ENCODE peak calls at places on chromosome 2, in seven cellular contexts. M is stimulated activated CD4-positive, alpha-beta T cell treated with anti-CD3 and anti-CD28 coated beads, TNF-alpha, amount 100 ng/mL, for 48 hours; Y is D341Med; B is stimulated activated CD8-positive, alpha-beta memory T cell treated with anti-CD3 and anti-CD28 coated beads, Interleukin-7, amount 100 ng/mL, for 24 hours; N is NAMALWA; J is GM19239; O is central memory CD4-positive, alpha-beta T cell. T is an unnamed sample.

GRCh38 chr2:105337122-105338019 is at the start of gene C2orf49:
- DNase-seq in O (peak; percentile 90), M (peak; percentile 79), J (peak; percentile 65), B (peak; percentile 85), Y (peak; percentile 92), N (peak; percentile 95), T (peak; percentile 87)

GRCh38 chr2:100367163-100367562 is 44.9 kb upstream of the LONRF2 start:
- DNase-seq in O (no peak), N (no peak), M (no peak), B (no peak), Y (no peak), J (no peak), T (no peak)

GRCh38 chr2:58106896-58107295 is 60.3 kb downstream of the VRK2 start:
- DNase-seq in M (no peak), J (no peak), Y (no peak), N (no peak), O (no peak), B (no peak), T (no peak)

GRCh38 chr2:208227581-208228232 is 27.2 kb downstream of the IDH1 start:
- DNase-seq in O (no peak), J (no peak), N (no peak), B (no peak), Y (no peak), M (no peak), T (no peak)

GRCh38 chr2:105037572-105038382 is at the start of gene MRPS9:
- DNase-seq in N (peak; percentile 98), O (peak; percentile 96), Y (peak; percentile 95), J (peak; percentile 80), B (peak; percentile 97), M (peak; percentile 97), T (peak; percentile 85)

GRCh38 chr2:42424033-42424432 is 63.0 kb upstream of the COX7A2L start:
- DNase-seq in Y (no peak), J (no peak), N (no peak), B (no peak), O (no peak), M (no peak), T (no peak)

GRCh38 chr2:28688784-28689183 is 62.8 kb upstream of the PPP1CB start:
- DNase-seq in O (no peak), J (no peak), Y (no peak), M (no peak), B (no peak), N (no peak), T (no peak)

GRCh38 chr2:240524963-240525718 is 32.6 kb downstream of the ANKMY1 start:
- DNase-seq in M (no peak), O (no peak), J (no peak), B (no peak), N (no peak), Y (no peak), T (peak; percentile 14)

GRCh38 chr2:9970386-9971044 is 19.0 kb downstream of the GRHL1 start:
- DNase-seq in Y (peak; percentile 62), M (no peak), B (no peak), O (no peak), J (no peak), N (no peak), T (no peak)

GRCh38 chr2:234955971-234956509 is 4.2 kb downstream of the SH3BP4 start:
- DNase-seq in M (no peak), J (no peak), N (no peak), B (no peak), Y (peak; percentile 22), O (no peak), T (no peak)

GRCh38 chr2:10091182-10091932 is 11.1 kb upstream of the CYS1 start:
- DNase-seq in O (no peak), J (no peak), N (no peak), Y (no peak), B (no peak), M (no peak), T (no peak)

GRCh38 chr2:10721344-10722251 is at the start of gene ATP6V1C2:
- DNase-seq in J (peak; percentile 71), B (no peak), Y (peak; percentile 81), O (no peak), N (peak; percentile 56), M (no peak), T (peak; percentile 36)

GRCh38 chr2:236369606-236370005 is 105.4 kb upstream of the ASB18 start:
- DNase-seq in B (no peak), Y (no peak), J (no peak), M (no peak), O (no peak), N (no peak), T (peak; percentile 17)

GRCh38 chr2:241502281-241502680 is 6.1 kb downstream of the STK25 start:
- DNase-seq in J (no peak), N (no peak), Y (no peak), O (no peak), B (no peak), M (no peak), T (no peak)

GRCh38 chr2:96115631-96116423 is 544 bp downstream of the ADRA2B start:
- DNase-seq in J (no peak), O (no peak), N (no peak), Y (no peak), M (no peak), B (no peak), T (no peak)

GRCh38 chr2:7707723-7708122 is 790.5 kb downstream of the RNF144A start:
- DNase-seq in M (no peak), N (no peak), J (no peak), Y (no peak), B (no peak), O (no peak), T (no peak)

GRCh38 chr2:217274578-217274977 is 414.7 kb upstream of the TNP1 start:
- DNase-seq in B (no peak), N (no peak), O (no peak), J (no peak), M (no peak), Y (no peak), T (no peak)

GRCh38 chr2:119684553-119684952 is 5.6 kb downstream of the TMEM177 start:
- DNase-seq in M (no peak), O (no peak), Y (no peak), B (no peak), N (no peak), J (no peak), T (no peak)

GRCh38 chr2:200416878-200417277 is 93.0 kb downstream of the KCTD18 start:
- DNase-seq in N (no peak), M (no peak), B (no peak), Y (no peak), O (no peak), J (no peak), T (no peak)

GRCh38 chr2:158194229-158194628 is 92.6 kb downstream of the UPP2 start:
- DNase-seq in Y (no peak), M (no peak), J (no peak), O (no peak), N (peak; percentile 14), B (no peak), T (no peak)

GRCh38 chr2:168345601-168346000 is 98.2 kb upstream of the STK39 start:
- DNase-seq in J (no peak), N (peak; percentile 56), Y (no peak), M (no peak), O (no peak), B (no peak), T (no peak)

GRCh38 chr2:74142340-74142739 is 5.4 kb downstream of the BOLA3 start:
- DNase-seq in M (no peak), B (no peak), J (no peak), O (no peak), Y (peak; percentile 52), N (peak; percentile 42), T (no peak)

GRCh38 chr2:227414846-227415245 is 27.1 kb upstream of the SCYGR1 start:
- DNase-seq in J (no peak), N (no peak), B (no peak), M (no peak), Y (no peak), O (no peak), T (no peak)

GRCh38 chr2:25250331-25251031 is 82.1 kb upstream of the POMC start:
- DNase-seq in B (peak; percentile 16), J (no peak), M (no peak), N (no peak), O (no peak), Y (no peak), T (no peak)

GRCh38 chr2:199740111-199740428 is 110.9 kb downstream of the FTCDNL1 start:
- DNase-seq in N (no peak), M (no peak), O (no peak), B (no peak), Y (no peak), J (no peak), T (no peak)

GRCh38 chr2:76415821-76416220 is 705.1 kb upstream of the GCFC2 start:
- DNase-seq in B (no peak), J (no peak), Y (no peak), M (no peak), O (no peak), N (peak; percentile 68), T (no peak)

GRCh38 chr2:182949572-182950189 is 83.2 kb upstream of the FRZB start:
- DNase-seq in M (no peak), N (no peak), Y (no peak), B (no peak), J (no peak), O (no peak), T (peak; percentile 58)

GRCh38 chr2:232319117-232320037 is 59.2 kb upstream of the ALPP start:
- DNase-seq in Y (no peak), J (no peak), O (no peak), N (no peak), M (no peak), B (no peak), T (no peak)

GRCh38 chr2:240898108-240898730 is 2.3 kb upstream of the MAB21L4 start:
- DNase-seq in J (no peak), B (no peak), M (no peak), Y (no peak), N (no peak), O (no peak), T (peak; percentile 67)

GRCh38 chr2:139359818-139360217 is 579.6 kb upstream of the NXPH2 start:
- DNase-seq in Y (no peak), O (no peak), B (no peak), J (no peak), N (no peak), M (no peak), T (no peak)

GRCh38 chr2:69111036-69111435 is 98.1 kb downstream of the ANTXR1 start:
- DNase-seq in N (no peak), O (no peak), M (no peak), B (no peak), Y (no peak), J (no peak), T (no peak)

GRCh38 chr2:118852605-118853128 is 5.2 kb upstream of the EN1 start:
- DNase-seq in J (no peak), M (no peak), N (no peak), Y (no peak), O (no peak), B (no peak), T (no peak)

GRCh38 chr2:151640087-151640486 is 94.2 kb downstream of the NEB start:
- DNase-seq in Y (no peak), M (no peak), N (no peak), O (no peak), J (no peak), B (no peak), T (no peak)

GRCh38 chr2:158994920-158995676 is 26.7 kb downstream of the TANC1 start:
- DNase-seq in M (no peak), B (no peak), N (peak; percentile 36), J (no peak), Y (no peak), O (no peak), T (no peak)

GRCh38 chr2:23418056-23418455 is 33.1 kb downstream of the KLHL29 start:
- DNase-seq in Y (no peak), O (no peak), J (no peak), N (no peak), M (no peak), B (no peak), T (no peak)

GRCh38 chr2:9779572-9780264 is 63.6 kb upstream of the TAF1B start:
- DNase-seq in M (no peak), J (peak; percentile 45), B (no peak), O (peak; percentile 58), N (peak; percentile 67), Y (no peak), T (no peak)

GRCh38 chr2:196415384-196415783 is 224.1 kb upstream of the CCDC150 start:
- DNase-seq in B (no peak), O (peak; percentile 1), J (no peak), Y (no peak), M (no peak), N (peak; percentile 68), T (no peak)

T was measured in dermis microvascular lymphatic vessel endothelial cell.